ENCODE peak calls at places on chromosomes 5 and 9, in four cellular contexts. E, C, M and F are unnamed samples.
A peak's percentile ranks its signal among the peaks of the same experiment; 100 is the strongest.

GRCh38 chr5:19880859-19881436 is 107.1 kb downstream of the CDH18 start:
- DNase-seq in E (no peak), C (no peak), M (no peak), F (no peak)

GRCh38 chr5:82356808-82357671 is 78.9 kb upstream of the RPS23 start:
- DNase-seq in E (no peak), C (no peak), M (no peak), F (peak; percentile 51)

GRCh38 chr5:168324864-168325615 is 33.6 kb downstream of the WWC1 start:
- DNase-seq in E (no peak), C (no peak), M (no peak), F (no peak)

GRCh38 chr5:16160706-16161105 is 18.9 kb downstream of the MARCHF11 start:
- DNase-seq in E (no peak), C (no peak), M (no peak), F (no peak)

GRCh38 chr9:105295151-105295550 is 50.7 kb downstream of the SLC44A1 start:
- DNase-seq in E (no peak), C (no peak), M (no peak), F (no peak)

GRCh38 chr5:39547548-39548154 is 122.9 kb upstream of the DAB2 start:
- DNase-seq in E (no peak), C (no peak), M (no peak), F (no peak)

GRCh38 chr5:2190549-2190948 is 307.8 kb upstream of the IRX4 start:
- DNase-seq in E (no peak), C (peak; percentile 25), M (no peak), F (no peak)

GRCh38 chr5:169701910-169702451 is 64.9 kb downstream of the DOCK2 start:
- DNase-seq in E (no peak), C (no peak), M (no peak), F (no peak)

GRCh38 chr9:93579711-93580516 is 3.5 kb downstream of the PHF2 start:
- DNase-seq in E (no peak), C (no peak), M (no peak), F (no peak)

GRCh38 chr9:112764837-112765236 is 14.3 kb downstream of the SNX30 start:
- DNase-seq in E (no peak), C (no peak), M (no peak), F (no peak)

GRCh38 chr5:63306909-63307308 is 655.3 kb downstream of the HTR1A start:
- DNase-seq in E (no peak), C (no peak), M (no peak), F (no peak)

GRCh38 chr5:173707392-173707791 is 90.9 kb upstream of the BOD1 start:
- DNase-seq in E (no peak), C (peak; percentile 66), M (no peak), F (no peak)

GRCh38 chr5:80070338-80071056 is 35.3 kb downstream of the THBS4 start:
- DNase-seq in E (no peak), C (no peak), M (no peak), F (no peak)

GRCh38 chr5:149113669-149114068 is 27.6 kb upstream of the ABLIM3 start:
- DNase-seq in E (no peak), C (no peak), M (no peak), F (no peak)

DNA sequence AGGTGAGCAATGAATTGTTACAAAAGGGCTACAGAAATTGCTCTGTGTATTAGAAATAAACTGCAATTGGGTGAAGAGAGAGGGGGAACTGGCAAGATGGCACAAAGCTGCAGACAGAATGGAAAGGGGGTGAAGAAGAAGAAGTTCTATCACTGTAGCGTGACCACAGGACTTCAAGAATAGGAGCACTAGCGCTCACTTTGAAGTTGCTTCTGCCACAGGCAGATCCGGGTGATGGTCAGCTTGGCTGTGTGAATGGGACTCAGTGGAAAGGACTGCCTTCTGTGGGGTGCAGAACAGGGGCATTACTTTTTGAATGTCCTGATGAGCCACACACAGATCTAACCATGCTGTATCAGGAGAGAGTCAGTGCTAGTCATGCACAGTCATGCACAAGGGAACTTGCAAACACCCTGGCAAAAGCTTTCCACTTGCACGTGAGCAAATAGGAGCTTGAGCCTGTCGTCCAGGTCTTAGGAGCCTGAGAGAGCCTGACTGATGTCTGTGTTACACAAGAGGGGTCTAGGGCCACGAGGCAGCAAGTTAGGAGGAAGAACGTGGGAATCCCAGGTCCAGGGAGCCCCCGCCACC is 16.3 kb downstream of the IL5 start:
- DNase-seq in E (no peak), C (no peak), M (no peak), F (no peak)
- TF ChIP-seq CTCF in E (peak; percentile 36), C (no peak), M (peak; percentile 63), F (peak; percentile 35)

GRCh38 chr5:9339206-9339818 is 206.6 kb downstream of the SEMA5A start:
- DNase-seq in E (no peak), C (no peak), M (no peak), F (no peak)
- TF ChIP-seq CTCF in E (peak; percentile 34), C (no peak), M (peak; percentile 54), F (no peak)

GRCh38 chr5:115069087-115069968 is 100.4 kb downstream of the TRIM36 start:
- DNase-seq in E (peak; percentile 28), C (no peak), M (no peak), F (no peak)
- TF ChIP-seq CTCF in E (peak; percentile 76), C (peak; percentile 56), M (peak; percentile 60), F (no peak)

DNA sequence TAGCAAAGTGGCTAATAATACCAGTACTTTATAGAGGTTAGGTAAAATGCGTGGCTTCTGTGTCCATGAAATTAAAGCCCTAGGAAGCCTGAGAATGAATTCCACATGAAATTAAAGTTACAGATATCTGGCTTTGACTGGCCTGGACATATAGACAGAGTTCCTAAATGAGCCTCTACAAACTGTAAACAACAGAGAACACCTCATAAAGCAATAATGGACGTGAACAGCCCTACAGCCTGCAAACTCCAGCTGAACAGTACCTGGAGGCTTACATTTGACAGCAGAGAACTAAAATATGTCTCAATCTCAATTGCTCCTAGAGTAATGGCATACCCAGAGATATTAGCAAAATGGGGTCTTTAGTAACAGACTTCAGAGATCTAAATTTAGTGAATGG is 28.7 kb downstream of the GOLPH3 start:
- DNase-seq in E (no peak), C (no peak), M (no peak), F (no peak)
- TF ChIP-seq CTCF in E (no peak), C (no peak), M (no peak), F (no peak)

DNA sequence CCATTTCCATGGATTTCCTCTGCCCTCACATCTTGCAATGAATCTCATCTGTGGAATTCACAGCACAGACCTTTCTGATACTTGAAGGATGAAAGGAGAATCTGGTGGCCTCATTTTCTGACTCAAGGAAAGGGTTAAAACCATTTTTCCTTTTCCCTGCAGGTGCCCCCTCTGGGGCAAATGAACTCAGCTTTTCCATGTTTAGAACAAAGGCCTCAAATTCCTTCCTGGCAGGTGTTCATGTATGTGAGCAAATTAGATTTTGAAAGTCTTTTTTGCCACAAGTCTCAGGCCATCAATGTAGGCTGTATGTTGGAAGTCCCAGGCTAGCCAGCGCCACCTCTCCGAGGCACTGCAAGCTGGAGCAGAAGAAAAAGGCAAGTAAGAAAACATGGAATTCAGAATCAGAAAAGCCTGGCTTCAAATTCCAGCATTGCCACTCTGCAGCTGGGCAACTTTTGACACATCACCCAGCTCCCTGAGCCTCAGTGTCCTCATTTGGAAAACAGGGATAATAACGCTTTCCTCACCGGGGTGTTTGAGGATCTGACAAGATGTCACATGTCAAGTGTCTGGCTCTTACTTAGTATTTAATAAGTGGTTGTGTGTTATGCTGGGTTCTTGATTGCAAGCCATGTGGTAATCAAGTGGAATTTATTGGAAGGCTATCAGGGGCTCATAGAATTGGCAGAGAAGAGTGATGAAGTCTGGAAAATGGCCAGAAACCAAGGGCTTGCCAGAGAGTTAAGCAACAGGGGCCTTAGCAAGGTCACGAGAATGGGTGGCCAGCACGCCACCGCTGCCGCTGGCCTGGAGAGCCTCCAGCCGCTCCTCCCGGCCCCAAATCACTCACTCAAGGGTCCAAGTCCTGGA is 48.4 kb upstream of the SMIM23 start:
- DNase-seq in E (no peak), C (no peak), M (no peak), F (no peak)
- TF ChIP-seq CTCF in E (no peak), C (no peak), M (no peak), F (no peak)